ENCODE peak calls at places on chromosomes 3 and 15, in six cellular contexts. One of them, this sample, is unnamed.

GRCh38 chr3:171980578-171981270 is 58.7 kb upstream of the FNDC3B start:
- DNase-seq in upper lobe of right lung: no peak
- DNase-seq in endothelial cell of umbilical vein: no peak
- DNase-seq in IMR-90: peak; percentile 38
- DNase-seq in thoracic aorta: no peak
- DNase-seq in lung: no peak
- DNase-seq in this sample: no peak

GRCh38 chr15:33852570-33852969 is 115.7 kb upstream of the CHRM5 start:
- DNase-seq in upper lobe of right lung: no peak
- DNase-seq in endothelial cell of umbilical vein: no peak
- DNase-seq in IMR-90: peak; percentile 78
- DNase-seq in thoracic aorta: no peak
- DNase-seq in lung: no peak
- DNase-seq in this sample: no peak

GRCh38 chr3:100047455-100048141 is 66.7 kb downstream of the FILIP1L start:
- DNase-seq in upper lobe of right lung: no peak
- DNase-seq in endothelial cell of umbilical vein: peak; percentile 58
- DNase-seq in IMR-90: peak; percentile 97
- DNase-seq in thoracic aorta: no peak
- DNase-seq in lung: no peak
- DNase-seq in this sample: peak; percentile 89

GRCh38 chr3:27545061-27545460 is 60.9 kb upstream of the SLC4A7 start:
- DNase-seq in upper lobe of right lung: no peak
- DNase-seq in endothelial cell of umbilical vein: no peak
- DNase-seq in IMR-90: no peak
- DNase-seq in thoracic aorta: no peak
- DNase-seq in lung: no peak
- DNase-seq in this sample: no peak

GRCh38 chr3:50255251-50255615 is 13.7 kb upstream of the SEMA3B start:
- DNase-seq in upper lobe of right lung: no peak
- DNase-seq in endothelial cell of umbilical vein: no peak
- DNase-seq in IMR-90: no peak
- DNase-seq in thoracic aorta: no peak
- DNase-seq in lung: no peak
- DNase-seq in this sample: no peak

GRCh38 chr15:96345560-96346389 is 15.3 kb downstream of the NR2F2 start:
- DNase-seq in upper lobe of right lung: peak; percentile 76
- DNase-seq in endothelial cell of umbilical vein: peak; percentile 86
- DNase-seq in IMR-90: peak; percentile 83
- DNase-seq in thoracic aorta: no peak
- DNase-seq in lung: peak; percentile 68
- DNase-seq in this sample: no peak

GRCh38 chr15:70164156-70164900 is 66.6 kb upstream of the TLE3 start:
- DNase-seq in upper lobe of right lung: no peak
- DNase-seq in endothelial cell of umbilical vein: no peak
- DNase-seq in IMR-90: no peak
- DNase-seq in thoracic aorta: no peak
- DNase-seq in lung: no peak
- DNase-seq in this sample: no peak

GRCh38 chr15:60408438-60409105 is 10.8 kb upstream of the ANXA2 start:
- DNase-seq in upper lobe of right lung: no peak
- DNase-seq in endothelial cell of umbilical vein: peak; percentile 78
- DNase-seq in IMR-90: peak; percentile 88
- DNase-seq in thoracic aorta: no peak
- DNase-seq in lung: no peak
- DNase-seq in this sample: no peak

GRCh38 chr3:126274735-126275734 is 82.2 kb downstream of the KLF15 start:
- DNase-seq in upper lobe of right lung: no peak
- DNase-seq in endothelial cell of umbilical vein: no peak
- DNase-seq in IMR-90: no peak
- DNase-seq in thoracic aorta: no peak
- DNase-seq in lung: no peak
- DNase-seq in this sample: no peak

GRCh38 chr3:155869664-155870063 is 786 bp upstream of the GMPS start:
- DNase-seq in upper lobe of right lung: no peak
- DNase-seq in endothelial cell of umbilical vein: no peak
- DNase-seq in IMR-90: no peak
- DNase-seq in thoracic aorta: no peak
- DNase-seq in lung: no peak
- DNase-seq in this sample: no peak

GRCh38 chr3:155872904-155873646 is 2.6 kb downstream of the GMPS start:
- DNase-seq in upper lobe of right lung: no peak
- DNase-seq in endothelial cell of umbilical vein: no peak
- DNase-seq in IMR-90: no peak
- DNase-seq in thoracic aorta: no peak
- DNase-seq in lung: no peak
- DNase-seq in this sample: no peak

GRCh38 chr3:155870945-155871745 is 695 bp downstream of the GMPS start:
- DNase-seq in upper lobe of right lung: peak; percentile 84
- DNase-seq in endothelial cell of umbilical vein: peak; percentile 60
- DNase-seq in IMR-90: no peak
- DNase-seq in thoracic aorta: no peak
- DNase-seq in lung: peak; percentile 68
- DNase-seq in this sample: no peak

GRCh38 chr3:155871746-155872158 is 1.3 kb downstream of the GMPS start:
- DNase-seq in upper lobe of right lung: no peak
- DNase-seq in endothelial cell of umbilical vein: no peak
- DNase-seq in IMR-90: peak; percentile 22
- DNase-seq in thoracic aorta: no peak
- DNase-seq in lung: no peak
- DNase-seq in this sample: no peak

GRCh38 chr3:155870133-155870944 is at the start of gene GMPS:
- DNase-seq in upper lobe of right lung: peak; percentile 98
- DNase-seq in endothelial cell of umbilical vein: peak; percentile 96
- DNase-seq in IMR-90: peak; percentile 89
- DNase-seq in thoracic aorta: peak; percentile 62
- DNase-seq in lung: peak; percentile 94
- DNase-seq in this sample: no peak
- TF ChIP-seq CTCF in upper lobe of right lung: peak; percentile 43
- TF ChIP-seq CTCF in endothelial cell of umbilical vein: peak; percentile 33
- TF ChIP-seq CTCF in IMR-90: peak; percentile 69
- TF ChIP-seq CTCF in thoracic aorta: peak; percentile 47
- TF ChIP-seq CTCF in lung: peak; percentile 53
- TF ChIP-seq CTCF in this sample: peak; percentile 79

DNA sequence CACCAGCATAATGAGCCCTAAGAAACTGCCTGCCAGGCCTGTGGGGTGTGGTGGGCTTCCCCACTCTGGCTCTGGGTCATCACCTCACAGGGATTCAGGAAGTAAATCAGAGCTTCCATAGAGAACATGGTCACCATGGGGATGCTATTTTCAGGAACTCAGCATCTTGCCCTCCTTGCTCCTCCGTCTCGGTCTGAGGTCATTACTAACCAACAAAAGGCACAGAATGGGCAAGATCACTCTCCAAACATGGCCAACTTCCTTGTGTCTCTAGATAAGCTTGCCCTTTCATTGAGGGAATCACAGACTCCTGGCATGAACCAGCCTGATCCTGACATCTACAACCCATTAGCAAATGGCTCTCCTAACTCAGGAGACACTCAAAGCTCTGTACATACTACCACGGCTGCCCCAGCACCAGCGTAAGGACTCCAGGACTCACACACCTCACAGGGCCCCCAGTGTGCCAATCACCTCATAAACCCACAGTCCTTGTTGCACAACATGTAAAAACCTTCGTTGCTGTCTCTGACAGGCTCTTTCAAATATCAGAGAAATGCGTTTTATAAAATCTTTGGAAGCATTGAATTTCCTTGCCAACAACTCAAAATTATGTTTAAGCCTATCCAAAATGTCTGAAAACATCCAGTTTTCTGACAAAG is 7.4 kb downstream of the FYCO1 start:
- DNase-seq in upper lobe of right lung: no peak
- DNase-seq in endothelial cell of umbilical vein: no peak
- DNase-seq in IMR-90: no peak
- DNase-seq in thoracic aorta: no peak
- DNase-seq in lung: no peak
- DNase-seq in this sample: no peak
- H3K4me1 ChIP-seq in upper lobe of right lung: peaks cover 71% of the 10 kb centered on the region
- H3K4me1 ChIP-seq in endothelial cell of umbilical vein: peaks cover 38% of the 10 kb centered on the region
- H3K4me1 ChIP-seq in IMR-90: peaks cover 53% of the 10 kb centered on the region
- H3K4me1 ChIP-seq in thoracic aorta: peaks cover 87% of the 10 kb centered on the region
- H3K4me1 ChIP-seq in lung: peaks cover 57% of the 10 kb centered on the region
- H3K4me1 ChIP-seq in this sample: peaks cover 4% of the 10 kb centered on the region

GRCh38 chr3:47407896-47408838 is 27.3 kb downstream of the PTPN23 start:
- DNase-seq in upper lobe of right lung: no peak
- DNase-seq in endothelial cell of umbilical vein: no peak
- DNase-seq in IMR-90: no peak
- DNase-seq in thoracic aorta: no peak
- DNase-seq in lung: no peak
- DNase-seq in this sample: no peak
- H3K36me3 ChIP-seq in upper lobe of right lung: peaks cover 81% of the 10 kb centered on the region
- H3K36me3 ChIP-seq in endothelial cell of umbilical vein: peaks cover 56% of the 10 kb centered on the region
- H3K36me3 ChIP-seq in IMR-90: peaks cover 62% of the 10 kb centered on the region
- H3K36me3 ChIP-seq in thoracic aorta: peaks cover 70% of the 10 kb centered on the region
- H3K36me3 ChIP-seq in lung: peaks cover 11% of the 10 kb centered on the region
- H3K36me3 ChIP-seq in this sample: no peaks in the 10 kb centered on the region

GRCh38 chr3:64470436-64470835 is 217.4 kb downstream of the ADAMTS9 start:
- DNase-seq in upper lobe of right lung: no peak
- DNase-seq in endothelial cell of umbilical vein: no peak
- DNase-seq in IMR-90: no peak
- DNase-seq in thoracic aorta: no peak
- DNase-seq in lung: no peak
- DNase-seq in this sample: no peak

GRCh38 chr3:64473476-64473875 is 214.3 kb downstream of the ADAMTS9 start:
- DNase-seq in upper lobe of right lung: no peak
- DNase-seq in endothelial cell of umbilical vein: no peak
- DNase-seq in IMR-90: no peak
- DNase-seq in thoracic aorta: no peak
- DNase-seq in lung: no peak
- DNase-seq in this sample: no peak

DNA sequence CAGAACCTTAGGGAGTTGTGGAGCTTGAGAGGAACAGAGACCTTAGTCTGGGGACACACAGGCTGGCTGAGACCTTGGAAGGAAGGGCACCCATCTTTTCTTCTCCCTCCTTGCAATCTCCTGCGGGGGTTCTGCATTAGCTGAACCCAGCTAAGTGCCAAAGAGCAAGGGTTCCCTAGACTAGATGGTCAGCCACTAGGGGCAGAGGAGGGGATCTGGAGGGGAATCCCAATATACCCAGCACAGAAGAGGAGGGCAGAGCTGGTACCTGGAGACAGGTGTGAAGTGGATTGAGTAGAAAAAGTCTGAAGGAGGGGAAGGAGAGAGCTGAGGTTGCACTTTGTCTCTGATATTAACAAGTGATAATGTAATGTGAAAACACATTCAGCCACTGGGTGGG is 212.8 kb downstream of the ADAMTS9 start:
- DNase-seq in upper lobe of right lung: no peak
- DNase-seq in endothelial cell of umbilical vein: no peak
- DNase-seq in IMR-90: no peak
- DNase-seq in thoracic aorta: no peak
- DNase-seq in lung: no peak
- DNase-seq in this sample: no peak
- TF ChIP-seq CTCF in upper lobe of right lung: no peak
- TF ChIP-seq CTCF in endothelial cell of umbilical vein: no peak
- TF ChIP-seq CTCF in IMR-90: no peak
- TF ChIP-seq CTCF in thoracic aorta: no peak
- TF ChIP-seq CTCF in lung: no peak
- TF ChIP-seq CTCF in this sample: no peak

DNA sequence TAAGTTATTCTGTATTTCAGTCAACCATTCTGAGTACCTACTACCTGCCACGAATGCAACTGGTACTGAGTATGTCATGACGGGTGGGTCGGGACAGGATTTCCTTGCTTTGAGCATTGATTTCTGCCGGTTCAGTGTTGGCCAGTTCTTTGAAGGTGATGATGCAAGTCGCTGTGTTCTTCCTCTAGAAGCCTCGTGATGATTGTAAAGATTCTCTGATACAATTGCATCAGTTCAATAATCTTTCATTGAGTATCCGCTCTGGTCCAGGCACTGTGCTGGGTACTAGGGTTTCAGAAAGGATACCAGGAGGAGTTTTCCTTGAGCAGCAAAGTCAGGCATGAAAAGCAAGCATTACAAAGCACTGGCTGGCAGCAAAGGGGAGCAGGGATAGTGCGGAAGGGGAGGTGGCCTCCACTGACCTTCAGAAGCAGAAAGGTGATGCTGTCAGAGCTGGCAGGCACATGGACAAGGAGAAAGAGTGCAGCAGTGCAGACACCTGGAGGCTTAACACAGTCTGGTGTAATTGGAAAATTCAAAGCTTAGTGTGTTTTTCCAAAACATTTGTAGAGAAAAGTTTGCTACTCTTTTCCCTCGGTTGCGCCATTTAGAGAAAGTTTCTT is 100.1 kb downstream of the RPL39L start:
- DNase-seq in upper lobe of right lung: no peak
- DNase-seq in endothelial cell of umbilical vein: no peak
- DNase-seq in IMR-90: no peak
- DNase-seq in thoracic aorta: no peak
- DNase-seq in lung: no peak
- DNase-seq in this sample: no peak
- H3K4me1 ChIP-seq in upper lobe of right lung: peaks cover 37% of the 10 kb centered on the region
- H3K4me1 ChIP-seq in endothelial cell of umbilical vein: peaks cover 29% of the 10 kb centered on the region
- H3K4me1 ChIP-seq in IMR-90: no peaks in the 10 kb centered on the region
- H3K4me1 ChIP-seq in thoracic aorta: peaks cover 29% of the 10 kb centered on the region
- H3K4me1 ChIP-seq in lung: peaks cover 12% of the 10 kb centered on the region
- H3K4me1 ChIP-seq in this sample: no peaks in the 10 kb centered on the region

GRCh38 chr15:78021761-78022160 is 55.8 kb downstream of the TBC1D2B start:
- DNase-seq in upper lobe of right lung: no peak
- DNase-seq in endothelial cell of umbilical vein: no peak
- DNase-seq in IMR-90: no peak
- DNase-seq in thoracic aorta: no peak
- DNase-seq in lung: no peak
- DNase-seq in this sample: no peak
- H3K36me3 ChIP-seq in upper lobe of right lung: peaks cover 76% of the 10 kb centered on the region
- H3K36me3 ChIP-seq in endothelial cell of umbilical vein: peaks cover 20% of the 10 kb centered on the region
- H3K36me3 ChIP-seq in IMR-90: peaks cover 44% of the 10 kb centered on the region
- H3K36me3 ChIP-seq in thoracic aorta: peaks cover 6% of the 10 kb centered on the region
- H3K36me3 ChIP-seq in lung: peaks cover 5% of the 10 kb centered on the region
- H3K36me3 ChIP-seq in this sample: peaks cover 6% of the 10 kb centered on the region

GRCh38 chr3:125006190-125006855 is 49.5 kb downstream of the HEG1 start:
- DNase-seq in upper lobe of right lung: no peak
- DNase-seq in endothelial cell of umbilical vein: no peak
- DNase-seq in IMR-90: no peak
- DNase-seq in thoracic aorta: no peak
- DNase-seq in lung: no peak
- DNase-seq in this sample: no peak
- TF ChIP-seq CTCF in upper lobe of right lung: no peak
- TF ChIP-seq CTCF in endothelial cell of umbilical vein: no peak
- TF ChIP-seq CTCF in IMR-90: no peak
- TF ChIP-seq CTCF in thoracic aorta: no peak
- TF ChIP-seq CTCF in lung: no peak
- TF ChIP-seq CTCF in this sample: no peak

GRCh38 chr15:95097366-95097765 is 866.0 kb downstream of the MCTP2 start:
- DNase-seq in upper lobe of right lung: no peak
- DNase-seq in endothelial cell of umbilical vein: no peak
- DNase-seq in IMR-90: no peak
- DNase-seq in thoracic aorta: no peak
- DNase-seq in lung: no peak
- DNase-seq in this sample: no peak

GRCh38 chr15:95095250-95095649 is 863.9 kb downstream of the MCTP2 start:
- DNase-seq in upper lobe of right lung: no peak
- DNase-seq in endothelial cell of umbilical vein: no peak
- DNase-seq in IMR-90: no peak
- DNase-seq in thoracic aorta: no peak
- DNase-seq in lung: no peak
- DNase-seq in this sample: no peak
- H3K4me1 ChIP-seq in upper lobe of right lung: no peaks in the 10 kb centered on the region
- H3K4me1 ChIP-seq in endothelial cell of umbilical vein: no peaks in the 10 kb centered on the region
- H3K4me1 ChIP-seq in IMR-90: no peaks in the 10 kb centered on the region
- H3K4me1 ChIP-seq in thoracic aorta: no peaks in the 10 kb centered on the region
- H3K4me1 ChIP-seq in lung: no peaks in the 10 kb centered on the region
- H3K4me1 ChIP-seq in this sample: no peaks in the 10 kb centered on the region